ENCODE peak calls at places on chromosomes 12 and 14, in seven cellular contexts. F is fibroblast of lung, Y is GM06990, J is cardiac fibroblast, C is skeletal muscle cell, A is cardiac muscle cell, G is breast epithelium. B is an unnamed sample.

GRCh38 chr14:101118746-101119610 is 215.5 kb upstream of the RTL1 start:
- DNase-seq in F (no peak), Y (no peak), J (no peak), C (no peak), A (no peak), G (no peak), B (no peak)

GRCh38 chr12:80708535-80709328 is 1.3 kb downstream of the MYF6 start:
- DNase-seq in F (peak; percentile 19), Y (peak; percentile 11), J (peak; percentile 7), C (no peak), A (peak; percentile 34), G (no peak), B (no peak)

GRCh38 chr12:121578230-121579189 is 2.3 kb downstream of the KDM2B start:
- DNase-seq in F (peak; percentile 42), Y (peak; percentile 38), J (peak; percentile 22), C (no peak), A (peak; percentile 52), G (no peak), B (peak; percentile 28)

GRCh38 chr12:117900561-117900960 is 68.2 kb downstream of the KSR2 start:
- DNase-seq in F (no peak), Y (no peak), J (peak; percentile 19), C (no peak), A (no peak), G (no peak), B (no peak)

GRCh38 chr12:27614866-27615265 is 81.4 kb upstream of the REP15 start:
- DNase-seq in F (no peak), Y (no peak), J (no peak), C (no peak), A (no peak), G (no peak), B (peak; percentile 27)

GRCh38 chr12:108879615-108880254 is at the start of gene DAO:
- DNase-seq in F (no peak), Y (no peak), J (no peak), C (no peak), A (no peak), G (no peak), B (no peak)

GRCh38 chr14:68284834-68285233 is 465.3 kb downstream of the RAD51B start:
- DNase-seq in F (no peak), Y (peak; percentile 69), J (no peak), C (no peak), A (no peak), G (no peak), B (no peak)

GRCh38 chr12:113065126-113066007 is 8.8 kb downstream of the DTX1 start:
- DNase-seq in F (no peak), Y (no peak), J (no peak), C (no peak), A (peak; percentile 71), G (no peak), B (peak; percentile 60)

GRCh38 chr12:32534698-32535097 is 135.3 kb downstream of the FGD4 start:
- DNase-seq in F (no peak), Y (no peak), J (peak; percentile 19), C (no peak), A (no peak), G (no peak), B (no peak)

GRCh38 chr12:32532951-32533350 is 133.6 kb downstream of the FGD4 start:
- DNase-seq in F (no peak), Y (no peak), J (no peak), C (no peak), A (no peak), G (no peak), B (no peak)

GRCh38 chr12:32533971-32534590 is 134.7 kb downstream of the FGD4 start:
- DNase-seq in F (peak; percentile 99), Y (no peak), J (peak; percentile 99), C (peak; percentile 78), A (peak; percentile 67), G (peak; percentile 50), B (peak; percentile 55)

GRCh38 chr12:32535260-32535999 is 136.1 kb downstream of the FGD4 start:
- DNase-seq in F (peak; percentile 83), Y (no peak), J (peak; percentile 84), C (no peak), A (peak; percentile 87), G (peak; percentile 23), B (peak; percentile 70)

DNA sequence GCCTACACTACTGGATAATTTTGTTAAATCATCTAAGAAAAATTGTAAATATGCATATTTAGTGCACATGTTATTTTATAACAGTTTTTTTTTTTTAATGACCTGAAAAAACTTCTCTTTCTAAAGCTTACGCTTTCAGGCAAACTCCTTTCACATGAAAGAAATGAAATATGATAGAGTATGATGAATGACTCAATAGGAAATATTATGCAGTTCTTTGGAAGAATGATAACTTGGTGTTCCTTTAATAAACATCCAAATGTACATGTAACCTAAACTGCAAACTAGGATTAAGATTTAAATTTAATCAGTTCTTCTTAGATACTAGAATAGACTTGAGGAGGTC is 136.6 kb downstream of the FGD4 start:
- DNase-seq in F (no peak), Y (no peak), J (peak; percentile 35), C (no peak), A (no peak), G (no peak), B (no peak)
- H3K4me3 ChIP-seq in F (peak overlapping the region; percentile 38), Y (no peak overlapping the region), J (peak overlapping the region; percentile 44), C (no peak overlapping the region), A (no peak overlapping the region), G (peak overlapping the region; percentile 39), B (no peak overlapping the region)

GRCh38 chr14:61749264-61749663 is 13.0 kb upstream of the SNAPC1 start:
- DNase-seq in F (peak; percentile 33), Y (no peak), J (peak; percentile 83), C (no peak), A (peak; percentile 15), G (no peak), B (no peak)
- H3K4me3 ChIP-seq in F (peak overlapping the region; percentile 48), Y (peak overlapping the region; percentile 53), J (no peak overlapping the region), C (peak overlapping the region; percentile 10), A (peak overlapping the region; percentile 50), G (no peak overlapping the region), B (no peak overlapping the region)

GRCh38 chr14:61749867-61750266 is 12.4 kb upstream of the SNAPC1 start:
- DNase-seq in F (peak; percentile 13), Y (no peak), J (peak; percentile 54), C (no peak), A (peak; percentile 60), G (no peak), B (no peak)
- H3K4me3 ChIP-seq in F (peak overlapping the region; percentile 48), Y (peak overlapping the region; percentile 73), J (no peak overlapping the region), C (peak overlapping the region; percentile 10), A (peak overlapping the region; percentile 50), G (no peak overlapping the region), B (no peak overlapping the region)

GRCh38 chr12:9736931-9737705 is 4.2 kb upstream of the CLECL1 start:
- DNase-seq in F (no peak), Y (no peak), J (no peak), C (no peak), A (no peak), G (no peak), B (no peak)
- H3K4me3 ChIP-seq in F (no peak overlapping the region), Y (no peak overlapping the region), J (no peak overlapping the region), C (no peak overlapping the region), A (no peak overlapping the region), G (no peak overlapping the region), B (no peak overlapping the region)

DNA sequence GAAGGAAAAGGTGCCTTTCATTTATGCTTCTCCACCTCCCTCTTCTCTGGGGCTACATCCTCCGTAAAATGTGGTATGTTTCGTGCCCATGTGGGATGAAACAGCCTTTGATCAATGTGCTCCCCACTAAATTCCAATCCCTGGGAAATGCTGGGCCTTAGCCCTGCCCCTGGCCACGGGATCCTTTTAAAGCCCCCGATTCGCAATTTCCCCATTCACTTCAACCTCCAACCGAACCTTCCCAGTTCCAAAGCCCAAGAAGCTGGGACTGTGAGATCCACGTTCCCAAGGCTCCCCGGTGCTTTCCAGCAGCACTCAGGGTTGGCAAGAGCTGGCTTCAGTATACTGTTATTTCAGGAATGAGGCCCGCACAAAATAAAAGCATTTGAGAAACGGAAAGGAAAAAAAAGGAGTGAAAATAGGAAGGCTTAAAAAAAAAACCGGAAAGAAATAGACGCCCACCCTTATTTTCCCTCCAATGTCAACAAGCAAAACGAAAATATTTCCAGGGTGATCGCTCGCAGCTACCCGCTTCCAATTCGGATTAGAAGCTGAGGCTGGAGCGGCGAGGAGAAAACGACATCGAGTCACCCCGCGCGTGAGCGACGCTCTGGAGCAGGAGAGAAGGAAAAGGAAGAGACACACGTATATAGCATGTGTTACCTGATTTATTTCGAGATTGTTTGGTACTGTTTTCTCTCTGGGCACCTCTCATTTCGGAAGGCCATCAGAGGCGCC is 1.2 kb upstream of the FOXG1 start:
- DNase-seq in F (no peak), Y (no peak), J (no peak), C (no peak), A (no peak), G (no peak), B (no peak)
- H3K4me3 ChIP-seq in F (peak overlapping the region; percentile 2), Y (no peak overlapping the region), J (peak overlapping the region; percentile 13), C (peak overlapping the region; percentile 51), A (peak overlapping the region; percentile 28), G (no peak overlapping the region), B (peak overlapping the region; percentile 53)

B was measured in HAP-1.